ENCODE peak calls at places on chromosomes 2 and 18, in five cellular contexts. One of them, this sample, is unnamed.

GRCh38 chr2:106197878-106198277 is 3.8 kb upstream of the UXS1 start:
- DNase-seq in GM12878: no peak
- DNase-seq in A549: no peak
- DNase-seq in K562: no peak
- DNase-seq in H1: no peak
- DNase-seq in this sample: peak; percentile 92

GRCh38 chr18:13286456-13287125 is 68.0 kb downstream of the LDLRAD4 start:
- DNase-seq in GM12878: no peak
- DNase-seq in A549: no peak
- DNase-seq in K562: no peak
- DNase-seq in H1: no peak
- DNase-seq in this sample: no peak

GRCh38 chr2:201955702-201956141 is 77.9 kb upstream of the FZD7 start:
- DNase-seq in GM12878: no peak
- DNase-seq in A549: no peak
- DNase-seq in K562: no peak
- DNase-seq in H1: no peak
- DNase-seq in this sample: peak; percentile 52

GRCh38 chr2:221372156-221372870 is 199.8 kb downstream of the EPHA4 start:
- DNase-seq in GM12878: no peak
- DNase-seq in A549: no peak
- DNase-seq in K562: no peak
- DNase-seq in H1: peak; percentile 51
- DNase-seq in this sample: no peak

GRCh38 chr2:70086278-70086837 is 919 bp upstream of the PCBP1 start:
- DNase-seq in GM12878: peak; percentile 77
- DNase-seq in A549: peak; percentile 94
- DNase-seq in K562: peak; percentile 66
- DNase-seq in H1: peak; percentile 80
- DNase-seq in this sample: peak; percentile 82

GRCh38 chr18:28178720-28179119 is 1.8 kb upstream of the CDH2 start:
- DNase-seq in GM12878: no peak
- DNase-seq in A549: peak; percentile 14
- DNase-seq in K562: no peak
- DNase-seq in H1: no peak
- DNase-seq in this sample: peak; percentile 44

GRCh38 chr2:173184031-173185004 is 108.7 kb downstream of the MAP3K20 start:
- DNase-seq in GM12878: no peak
- DNase-seq in A549: peak; percentile 96
- DNase-seq in K562: no peak
- DNase-seq in H1: no peak
- DNase-seq in this sample: peak; percentile 100

GRCh38 chr2:45067859-45068642 is 58.8 kb upstream of the SIX2 start:
- DNase-seq in GM12878: no peak
- DNase-seq in A549: no peak
- DNase-seq in K562: no peak
- DNase-seq in H1: no peak
- DNase-seq in this sample: no peak

GRCh38 chr18:42706618-42707017 is 408.9 kb downstream of the RIT2 start:
- DNase-seq in GM12878: no peak
- DNase-seq in A549: peak; percentile 1
- DNase-seq in K562: no peak
- DNase-seq in H1: no peak
- DNase-seq in this sample: no peak

GRCh38 chr2:111185496-111186022 is 64.8 kb downstream of the BCL2L11 start:
- DNase-seq in GM12878: no peak
- DNase-seq in A549: peak; percentile 38
- DNase-seq in K562: no peak
- DNase-seq in H1: no peak
- DNase-seq in this sample: no peak

GRCh38 chr2:111919362-111919761 is 21.0 kb downstream of the MERTK start:
- DNase-seq in GM12878: no peak
- DNase-seq in A549: no peak
- DNase-seq in K562: peak; percentile 33
- DNase-seq in H1: no peak
- DNase-seq in this sample: no peak

GRCh38 chr2:9975805-9976447 is 24.4 kb downstream of the GRHL1 start:
- DNase-seq in GM12878: no peak
- DNase-seq in A549: peak; percentile 89
- DNase-seq in K562: peak; percentile 31
- DNase-seq in H1: no peak
- DNase-seq in this sample: peak; percentile 98

GRCh38 chr2:29033172-29033571 is 41.2 kb downstream of the PCARE start:
- DNase-seq in GM12878: no peak
- DNase-seq in A549: peak; percentile 84
- DNase-seq in K562: no peak
- DNase-seq in H1: no peak
- DNase-seq in this sample: peak; percentile 22

GRCh38 chr18:68056936-68057335 is 540.4 kb upstream of the DSEL start:
- DNase-seq in GM12878: no peak
- DNase-seq in A549: no peak
- DNase-seq in K562: no peak
- DNase-seq in H1: no peak
- DNase-seq in this sample: peak; percentile 8

GRCh38 chr2:64749446-64749845 is 95.7 kb upstream of the SERTAD2 start:
- DNase-seq in GM12878: no peak
- DNase-seq in A549: no peak
- DNase-seq in K562: no peak
- DNase-seq in H1: no peak
- DNase-seq in this sample: no peak

GRCh38 chr2:64750817-64751285 is 97.1 kb upstream of the SERTAD2 start:
- DNase-seq in GM12878: peak; percentile 99
- DNase-seq in A549: peak; percentile 100
- DNase-seq in K562: peak; percentile 97
- DNase-seq in H1: peak; percentile 96
- DNase-seq in this sample: peak; percentile 99

GRCh38 chr2:64748147-64748546 is 94.4 kb upstream of the SERTAD2 start:
- DNase-seq in GM12878: no peak
- DNase-seq in A549: no peak
- DNase-seq in K562: no peak
- DNase-seq in H1: no peak
- DNase-seq in this sample: no peak

GRCh38 chr2:64750001-64750816 is 96.5 kb upstream of the SERTAD2 start:
- DNase-seq in GM12878: no peak
- DNase-seq in A549: peak; percentile 64
- DNase-seq in K562: peak; percentile 31
- DNase-seq in H1: peak; percentile 52
- DNase-seq in this sample: peak; percentile 33

GRCh38 chr2:64748561-64748960 is 94.8 kb upstream of the SERTAD2 start:
- DNase-seq in GM12878: no peak
- DNase-seq in A549: no peak
- DNase-seq in K562: no peak
- DNase-seq in H1: no peak
- DNase-seq in this sample: no peak
- H3K4me1 ChIP-seq in GM12878: peaks cover 3% of the 10 kb centered on the region
- H3K4me1 ChIP-seq in A549: peaks cover 37% of the 10 kb centered on the region
- H3K4me1 ChIP-seq in K562: peaks cover 11% of the 10 kb centered on the region
- H3K4me1 ChIP-seq in H1: no peaks in the 10 kb centered on the region
- H3K4me1 ChIP-seq in this sample: peaks cover 2% of the 10 kb centered on the region

GRCh38 chr2:127219716-127220090 is 396 bp downstream of the CYP27C1 start:
- DNase-seq in GM12878: no peak
- DNase-seq in A549: no peak
- DNase-seq in K562: no peak
- DNase-seq in H1: no peak
- DNase-seq in this sample: no peak
- TF ChIP-seq USF2 in GM12878: no peak
- TF ChIP-seq USF2 in A549: no peak
- TF ChIP-seq USF2 in K562: no peak
- TF ChIP-seq USF2 in H1: no peak
- TF ChIP-seq USF2 in this sample: no peak

GRCh38 chr18:63306819-63307554 is 12.6 kb downstream of the BCL2 start:
- DNase-seq in GM12878: no peak
- DNase-seq in A549: no peak
- DNase-seq in K562: no peak
- DNase-seq in H1: no peak
- DNase-seq in this sample: no peak

GRCh38 chr18:63311481-63312409 is 7.8 kb downstream of the BCL2 start:
- DNase-seq in GM12878: peak; percentile 88
- DNase-seq in A549: no peak
- DNase-seq in K562: no peak
- DNase-seq in H1: no peak
- DNase-seq in this sample: no peak

GRCh38 chr18:63307555-63308200 is 11.9 kb downstream of the BCL2 start:
- DNase-seq in GM12878: no peak
- DNase-seq in A549: no peak
- DNase-seq in K562: no peak
- DNase-seq in H1: no peak
- DNase-seq in this sample: no peak

GRCh38 chr18:63306249-63306648 is 13.3 kb downstream of the BCL2 start:
- DNase-seq in GM12878: no peak
- DNase-seq in A549: no peak
- DNase-seq in K562: no peak
- DNase-seq in H1: no peak
- DNase-seq in this sample: no peak

GRCh38 chr18:63309422-63309821 is 10.1 kb downstream of the BCL2 start:
- DNase-seq in GM12878: no peak
- DNase-seq in A549: no peak
- DNase-seq in K562: no peak
- DNase-seq in H1: no peak
- DNase-seq in this sample: no peak
- H3K4me1 ChIP-seq in GM12878: peaks cover 41% of the 10 kb centered on the region
- H3K4me1 ChIP-seq in A549: no peaks in the 10 kb centered on the region
- H3K4me1 ChIP-seq in K562: no peaks in the 10 kb centered on the region
- H3K4me1 ChIP-seq in H1: no peaks in the 10 kb centered on the region
- H3K4me1 ChIP-seq in this sample: no peaks in the 10 kb centered on the region

GRCh38 chr18:22813648-22814328 is 119.3 kb upstream of the RBBP8 start:
- DNase-seq in GM12878: no peak
- DNase-seq in A549: peak; percentile 33
- DNase-seq in K562: peak; percentile 22
- DNase-seq in H1: no peak
- DNase-seq in this sample: peak; percentile 65
- TF ChIP-seq USF2 in GM12878: no peak
- TF ChIP-seq USF2 in A549: no peak
- TF ChIP-seq USF2 in K562: peak; percentile 52
- TF ChIP-seq USF2 in H1: no peak
- TF ChIP-seq USF2 in this sample: no peak

DNA sequence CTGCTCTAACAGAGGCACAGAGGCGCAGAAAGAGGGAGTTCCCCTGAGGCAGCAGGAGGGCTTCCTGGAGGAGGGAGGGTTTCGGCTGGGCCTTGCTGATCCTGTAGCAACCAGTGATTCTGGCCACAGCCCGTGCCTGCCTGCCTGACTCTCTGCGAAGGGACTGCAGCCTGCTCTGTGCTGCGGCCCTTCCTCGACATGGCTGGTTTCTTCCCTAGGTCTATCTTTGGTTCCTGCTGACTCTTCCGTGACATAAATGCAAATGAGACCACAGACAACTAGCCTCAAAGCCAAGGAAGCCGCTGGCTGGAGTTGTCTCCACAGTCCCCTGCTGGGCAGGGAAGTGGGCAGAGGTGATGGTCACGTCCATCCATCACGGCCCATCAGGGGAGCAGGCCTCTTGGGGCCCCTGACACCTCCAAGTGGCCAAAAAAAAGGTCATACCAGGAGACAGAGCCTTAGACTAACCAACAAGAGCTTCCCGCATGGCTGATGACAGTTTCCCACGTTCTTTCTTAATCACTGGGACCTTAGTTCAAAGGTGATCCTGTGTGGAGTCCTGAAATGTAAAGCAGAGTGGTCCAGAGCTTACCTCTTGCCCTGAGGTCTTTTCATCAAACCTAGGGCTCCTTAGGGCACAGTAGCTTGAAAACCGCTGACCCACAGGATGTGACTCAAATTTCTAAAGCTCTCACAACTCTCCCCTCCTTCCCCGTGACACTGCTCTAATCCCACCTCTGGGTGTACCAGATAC is 55.3 kb downstream of the HS1BP3 start:
- DNase-seq in GM12878: peak; percentile 85
- DNase-seq in A549: no peak
- DNase-seq in K562: no peak
- DNase-seq in H1: no peak
- DNase-seq in this sample: peak; percentile 60
- H3K4me1 ChIP-seq in GM12878: peaks cover 38% of the 10 kb centered on the region
- H3K4me1 ChIP-seq in A549: peaks cover 55% of the 10 kb centered on the region
- H3K4me1 ChIP-seq in K562: peaks cover 45% of the 10 kb centered on the region
- H3K4me1 ChIP-seq in H1: peaks cover 5% of the 10 kb centered on the region
- H3K4me1 ChIP-seq in this sample: peaks cover 36% of the 10 kb centered on the region

DNA sequence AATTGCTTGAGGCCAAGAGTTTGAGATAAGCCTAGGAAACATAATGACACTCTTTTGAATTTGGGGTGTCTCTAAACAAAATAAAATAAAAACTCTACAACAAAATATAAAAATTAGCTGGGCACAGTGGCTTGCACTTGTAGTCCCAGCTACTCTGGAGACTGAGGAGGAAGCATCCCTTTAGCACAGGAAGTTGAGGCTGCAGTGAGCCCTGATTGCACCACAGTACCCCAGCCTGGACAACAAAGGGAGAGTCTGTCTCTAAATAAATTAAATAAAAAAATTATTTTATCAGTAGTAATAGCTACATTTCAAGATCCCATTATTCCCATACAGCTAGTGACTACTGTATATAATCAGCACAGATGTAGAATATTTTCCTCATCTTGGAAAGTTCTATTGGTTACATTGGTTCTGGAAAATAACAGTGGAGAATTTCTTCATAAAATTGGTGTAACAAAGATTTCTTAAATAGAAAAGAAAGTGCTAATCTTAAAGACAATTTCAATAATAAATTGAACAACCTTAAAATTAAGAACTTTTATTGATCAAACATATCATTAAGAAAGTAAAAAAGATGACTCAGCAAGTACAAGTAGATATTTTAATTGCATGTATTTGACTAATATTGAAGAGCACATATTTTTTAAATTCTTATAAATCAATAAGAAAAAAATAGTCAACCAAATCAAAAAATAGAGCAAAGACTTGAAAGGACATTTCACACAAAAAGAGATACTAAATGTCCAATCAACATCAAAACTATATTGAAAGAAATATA is 90.4 kb upstream of the KYNU start:
- DNase-seq in GM12878: no peak
- DNase-seq in A549: no peak
- DNase-seq in K562: no peak
- DNase-seq in H1: no peak
- DNase-seq in this sample: no peak
- TF ChIP-seq USF2 in GM12878: no peak
- TF ChIP-seq USF2 in A549: no peak
- TF ChIP-seq USF2 in K562: no peak
- TF ChIP-seq USF2 in H1: no peak
- TF ChIP-seq USF2 in this sample: no peak

DNA sequence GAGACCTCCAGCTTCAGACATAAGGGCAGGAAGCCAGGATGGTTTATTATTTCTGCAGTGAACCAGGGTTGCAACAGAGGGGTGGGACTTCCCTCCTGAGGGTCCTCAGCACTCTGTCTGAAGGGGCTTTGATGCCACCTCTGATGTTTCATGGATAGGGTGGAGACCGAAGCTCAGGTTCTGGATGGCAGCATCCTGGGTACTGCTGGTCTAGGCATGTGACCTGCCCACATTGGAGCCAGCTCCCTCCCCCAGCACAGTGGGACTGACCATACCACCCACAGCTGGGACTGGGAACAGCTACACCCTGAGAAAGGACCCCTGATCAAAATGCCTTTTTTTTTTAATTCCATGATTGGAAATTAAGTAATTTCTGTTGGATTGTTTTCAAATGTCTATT is 355.2 kb downstream of the ZNF516 start:
- DNase-seq in GM12878: no peak
- DNase-seq in A549: no peak
- DNase-seq in K562: no peak
- DNase-seq in H1: no peak
- DNase-seq in this sample: no peak
- H3K4me1 ChIP-seq in GM12878: no peaks in the 10 kb centered on the region
- H3K4me1 ChIP-seq in A549: no peaks in the 10 kb centered on the region
- H3K4me1 ChIP-seq in K562: no peaks in the 10 kb centered on the region
- H3K4me1 ChIP-seq in H1: no peaks in the 10 kb centered on the region
- H3K4me1 ChIP-seq in this sample: no peaks in the 10 kb centered on the region

This sample was measured in IMR-90.